ENCODE peak calls at places on chromosomes 5 and 9, in seven cellular contexts. One of them, this sample, is unnamed.

GRCh38 chr5:3351581-3352442 is 243.8 kb upstream of the IRX1 start:
- DNase-seq in adipocyte: no peak
- DNase-seq in stimulated activated CD4-positive, alpha-beta T cell treated with anti-CD3 and anti-CD28 coated beads, Interleukin-1b, Interleukin-23, amount 100 ng/mL, for 48 hours: no peak
- DNase-seq in tibial nerve: no peak
- DNase-seq in GM04504: no peak
- DNase-seq in upper lobe of right lung: no peak
- DNase-seq in skeletal muscle cell: no peak
- DNase-seq in this sample: no peak

GRCh38 chr5:8981016-8981415 is 564.9 kb downstream of the SEMA5A start:
- DNase-seq in adipocyte: no peak
- DNase-seq in stimulated activated CD4-positive, alpha-beta T cell treated with anti-CD3 and anti-CD28 coated beads, Interleukin-1b, Interleukin-23, amount 100 ng/mL, for 48 hours: no peak
- DNase-seq in tibial nerve: no peak
- DNase-seq in GM04504: no peak
- DNase-seq in upper lobe of right lung: no peak
- DNase-seq in skeletal muscle cell: no peak
- DNase-seq in this sample: no peak

GRCh38 chr9:123776856-123777560 is 152.9 kb downstream of the DENND1A start:
- DNase-seq in adipocyte: no peak
- DNase-seq in stimulated activated CD4-positive, alpha-beta T cell treated with anti-CD3 and anti-CD28 coated beads, Interleukin-1b, Interleukin-23, amount 100 ng/mL, for 48 hours: no peak
- DNase-seq in tibial nerve: no peak
- DNase-seq in GM04504: no peak
- DNase-seq in upper lobe of right lung: no peak
- DNase-seq in skeletal muscle cell: no peak
- DNase-seq in this sample: no peak

GRCh38 chr5:65926893-65927292 is 518 bp downstream of the ERBIN start:
- DNase-seq in adipocyte: peak; percentile 58
- DNase-seq in stimulated activated CD4-positive, alpha-beta T cell treated with anti-CD3 and anti-CD28 coated beads, Interleukin-1b, Interleukin-23, amount 100 ng/mL, for 48 hours: no peak
- DNase-seq in tibial nerve: peak; percentile 36
- DNase-seq in GM04504: no peak
- DNase-seq in upper lobe of right lung: no peak
- DNase-seq in skeletal muscle cell: no peak
- DNase-seq in this sample: peak; percentile 22

GRCh38 chr9:131449276-131449675 is 53.4 kb upstream of the POMT1 start:
- DNase-seq in adipocyte: no peak
- DNase-seq in stimulated activated CD4-positive, alpha-beta T cell treated with anti-CD3 and anti-CD28 coated beads, Interleukin-1b, Interleukin-23, amount 100 ng/mL, for 48 hours: no peak
- DNase-seq in tibial nerve: no peak
- DNase-seq in GM04504: no peak
- DNase-seq in upper lobe of right lung: no peak
- DNase-seq in skeletal muscle cell: no peak
- DNase-seq in this sample: no peak

GRCh38 chr5:9207820-9208418 is 338.0 kb downstream of the SEMA5A start:
- DNase-seq in adipocyte: peak; percentile 85
- DNase-seq in stimulated activated CD4-positive, alpha-beta T cell treated with anti-CD3 and anti-CD28 coated beads, Interleukin-1b, Interleukin-23, amount 100 ng/mL, for 48 hours: no peak
- DNase-seq in tibial nerve: peak; percentile 16
- DNase-seq in GM04504: no peak
- DNase-seq in upper lobe of right lung: no peak
- DNase-seq in skeletal muscle cell: no peak
- DNase-seq in this sample: peak; percentile 75

GRCh38 chr9:87643778-87644570 is 81.9 kb upstream of the CTSL start:
- DNase-seq in adipocyte: no peak
- DNase-seq in stimulated activated CD4-positive, alpha-beta T cell treated with anti-CD3 and anti-CD28 coated beads, Interleukin-1b, Interleukin-23, amount 100 ng/mL, for 48 hours: no peak
- DNase-seq in tibial nerve: no peak
- DNase-seq in GM04504: no peak
- DNase-seq in upper lobe of right lung: no peak
- DNase-seq in skeletal muscle cell: no peak
- DNase-seq in this sample: no peak

GRCh38 chr9:137975527-137975913 is 97.9 kb downstream of the CACNA1B start:
- DNase-seq in adipocyte: no peak
- DNase-seq in stimulated activated CD4-positive, alpha-beta T cell treated with anti-CD3 and anti-CD28 coated beads, Interleukin-1b, Interleukin-23, amount 100 ng/mL, for 48 hours: no peak
- DNase-seq in tibial nerve: no peak
- DNase-seq in GM04504: no peak
- DNase-seq in upper lobe of right lung: peak; percentile 38
- DNase-seq in skeletal muscle cell: no peak
- DNase-seq in this sample: no peak

GRCh38 chr9:113771199-113771598 is 104.9 kb upstream of the ZNF618 start:
- DNase-seq in adipocyte: no peak
- DNase-seq in stimulated activated CD4-positive, alpha-beta T cell treated with anti-CD3 and anti-CD28 coated beads, Interleukin-1b, Interleukin-23, amount 100 ng/mL, for 48 hours: no peak
- DNase-seq in tibial nerve: no peak
- DNase-seq in GM04504: no peak
- DNase-seq in upper lobe of right lung: no peak
- DNase-seq in skeletal muscle cell: no peak
- DNase-seq in this sample: no peak

GRCh38 chr5:139417214-139417613 is 13.3 kb upstream of the SPATA24 start:
- DNase-seq in adipocyte: peak; percentile 3
- DNase-seq in stimulated activated CD4-positive, alpha-beta T cell treated with anti-CD3 and anti-CD28 coated beads, Interleukin-1b, Interleukin-23, amount 100 ng/mL, for 48 hours: no peak
- DNase-seq in tibial nerve: no peak
- DNase-seq in GM04504: no peak
- DNase-seq in upper lobe of right lung: no peak
- DNase-seq in skeletal muscle cell: no peak
- DNase-seq in this sample: no peak

GRCh38 chr9:88976186-88976887 is 14.9 kb upstream of the S1PR3 start:
- DNase-seq in adipocyte: no peak
- DNase-seq in stimulated activated CD4-positive, alpha-beta T cell treated with anti-CD3 and anti-CD28 coated beads, Interleukin-1b, Interleukin-23, amount 100 ng/mL, for 48 hours: no peak
- DNase-seq in tibial nerve: no peak
- DNase-seq in GM04504: no peak
- DNase-seq in upper lobe of right lung: no peak
- DNase-seq in skeletal muscle cell: no peak
- DNase-seq in this sample: no peak

GRCh38 chr9:18606831-18607230 is 132.9 kb downstream of the ADAMTSL1 start:
- DNase-seq in adipocyte: no peak
- DNase-seq in stimulated activated CD4-positive, alpha-beta T cell treated with anti-CD3 and anti-CD28 coated beads, Interleukin-1b, Interleukin-23, amount 100 ng/mL, for 48 hours: no peak
- DNase-seq in tibial nerve: no peak
- DNase-seq in GM04504: peak; percentile 38
- DNase-seq in upper lobe of right lung: no peak
- DNase-seq in skeletal muscle cell: peak; percentile 39
- DNase-seq in this sample: peak; percentile 16

GRCh38 chr9:93261281-93261680 is 77.3 kb downstream of the WNK2 start:
- DNase-seq in adipocyte: no peak
- DNase-seq in stimulated activated CD4-positive, alpha-beta T cell treated with anti-CD3 and anti-CD28 coated beads, Interleukin-1b, Interleukin-23, amount 100 ng/mL, for 48 hours: no peak
- DNase-seq in tibial nerve: no peak
- DNase-seq in GM04504: no peak
- DNase-seq in upper lobe of right lung: peak; percentile 56
- DNase-seq in skeletal muscle cell: no peak
- DNase-seq in this sample: no peak

GRCh38 chr5:134113572-134113907 is 941 bp upstream of the TCF7 start:
- DNase-seq in adipocyte: no peak
- DNase-seq in stimulated activated CD4-positive, alpha-beta T cell treated with anti-CD3 and anti-CD28 coated beads, Interleukin-1b, Interleukin-23, amount 100 ng/mL, for 48 hours: no peak
- DNase-seq in tibial nerve: no peak
- DNase-seq in GM04504: no peak
- DNase-seq in upper lobe of right lung: no peak
- DNase-seq in skeletal muscle cell: no peak
- DNase-seq in this sample: no peak

GRCh38 chr9:33168941-33169544 is 1.9 kb upstream of the B4GALT1 start:
- DNase-seq in adipocyte: no peak
- DNase-seq in stimulated activated CD4-positive, alpha-beta T cell treated with anti-CD3 and anti-CD28 coated beads, Interleukin-1b, Interleukin-23, amount 100 ng/mL, for 48 hours: no peak
- DNase-seq in tibial nerve: no peak
- DNase-seq in GM04504: no peak
- DNase-seq in upper lobe of right lung: no peak
- DNase-seq in skeletal muscle cell: no peak
- DNase-seq in this sample: no peak

GRCh38 chr9:136439550-136440408 is at the start of gene INPP5E:
- DNase-seq in adipocyte: peak; percentile 87
- DNase-seq in stimulated activated CD4-positive, alpha-beta T cell treated with anti-CD3 and anti-CD28 coated beads, Interleukin-1b, Interleukin-23, amount 100 ng/mL, for 48 hours: peak; percentile 76
- DNase-seq in tibial nerve: peak; percentile 57
- DNase-seq in GM04504: peak; percentile 38
- DNase-seq in upper lobe of right lung: peak; percentile 89
- DNase-seq in skeletal muscle cell: peak; percentile 13
- DNase-seq in this sample: peak; percentile 64

GRCh38 chr9:116475201-116475600 is 211.9 kb upstream of the TRIM32 start:
- DNase-seq in adipocyte: peak; percentile 37
- DNase-seq in stimulated activated CD4-positive, alpha-beta T cell treated with anti-CD3 and anti-CD28 coated beads, Interleukin-1b, Interleukin-23, amount 100 ng/mL, for 48 hours: no peak
- DNase-seq in tibial nerve: no peak
- DNase-seq in GM04504: peak; percentile 31
- DNase-seq in upper lobe of right lung: no peak
- DNase-seq in skeletal muscle cell: no peak
- DNase-seq in this sample: no peak

GRCh38 chr9:132609184-132609583 is 26.8 kb downstream of the BARHL1 start:
- DNase-seq in adipocyte: no peak
- DNase-seq in stimulated activated CD4-positive, alpha-beta T cell treated with anti-CD3 and anti-CD28 coated beads, Interleukin-1b, Interleukin-23, amount 100 ng/mL, for 48 hours: no peak
- DNase-seq in tibial nerve: no peak
- DNase-seq in GM04504: no peak
- DNase-seq in upper lobe of right lung: no peak
- DNase-seq in skeletal muscle cell: no peak
- DNase-seq in this sample: no peak

GRCh38 chr9:91841591-91841990 is 108.4 kb downstream of the ROR2 start:
- DNase-seq in adipocyte: no peak
- DNase-seq in stimulated activated CD4-positive, alpha-beta T cell treated with anti-CD3 and anti-CD28 coated beads, Interleukin-1b, Interleukin-23, amount 100 ng/mL, for 48 hours: no peak
- DNase-seq in tibial nerve: no peak
- DNase-seq in GM04504: no peak
- DNase-seq in upper lobe of right lung: no peak
- DNase-seq in skeletal muscle cell: no peak
- DNase-seq in this sample: no peak

GRCh38 chr9:111481885-111482636 is 2.1 kb downstream of the ECPAS start:
- DNase-seq in adipocyte: peak; percentile 74
- DNase-seq in stimulated activated CD4-positive, alpha-beta T cell treated with anti-CD3 and anti-CD28 coated beads, Interleukin-1b, Interleukin-23, amount 100 ng/mL, for 48 hours: no peak
- DNase-seq in tibial nerve: no peak
- DNase-seq in GM04504: no peak
- DNase-seq in upper lobe of right lung: no peak
- DNase-seq in skeletal muscle cell: peak; percentile 40
- DNase-seq in this sample: peak; percentile 92

GRCh38 chr5:138065102-138065501 is 18.7 kb upstream of the WNT8A start:
- DNase-seq in adipocyte: no peak
- DNase-seq in stimulated activated CD4-positive, alpha-beta T cell treated with anti-CD3 and anti-CD28 coated beads, Interleukin-1b, Interleukin-23, amount 100 ng/mL, for 48 hours: no peak
- DNase-seq in tibial nerve: no peak
- DNase-seq in GM04504: no peak
- DNase-seq in upper lobe of right lung: no peak
- DNase-seq in skeletal muscle cell: no peak
- DNase-seq in this sample: no peak

GRCh38 chr5:178483620-178484019 is 106.6 kb downstream of the COL23A1 start:
- DNase-seq in adipocyte: no peak
- DNase-seq in stimulated activated CD4-positive, alpha-beta T cell treated with anti-CD3 and anti-CD28 coated beads, Interleukin-1b, Interleukin-23, amount 100 ng/mL, for 48 hours: peak; percentile 42
- DNase-seq in tibial nerve: peak; percentile 16
- DNase-seq in GM04504: no peak
- DNase-seq in upper lobe of right lung: no peak
- DNase-seq in skeletal muscle cell: no peak
- DNase-seq in this sample: no peak

GRCh38 chr9:122806661-122807060 is 6.7 kb downstream of the OR1K1 start:
- DNase-seq in adipocyte: no peak
- DNase-seq in stimulated activated CD4-positive, alpha-beta T cell treated with anti-CD3 and anti-CD28 coated beads, Interleukin-1b, Interleukin-23, amount 100 ng/mL, for 48 hours: peak; percentile 28
- DNase-seq in tibial nerve: no peak
- DNase-seq in GM04504: no peak
- DNase-seq in upper lobe of right lung: no peak
- DNase-seq in skeletal muscle cell: no peak
- DNase-seq in this sample: no peak

GRCh38 chr9:38017149-38017884 is 51.7 kb downstream of the SHB start:
- DNase-seq in adipocyte: peak; percentile 73
- DNase-seq in stimulated activated CD4-positive, alpha-beta T cell treated with anti-CD3 and anti-CD28 coated beads, Interleukin-1b, Interleukin-23, amount 100 ng/mL, for 48 hours: no peak
- DNase-seq in tibial nerve: no peak
- DNase-seq in GM04504: no peak
- DNase-seq in upper lobe of right lung: peak; percentile 87
- DNase-seq in skeletal muscle cell: no peak
- DNase-seq in this sample: no peak

GRCh38 chr5:33539192-33539591 is 98.4 kb downstream of the TARS1 start:
- DNase-seq in adipocyte: no peak
- DNase-seq in stimulated activated CD4-positive, alpha-beta T cell treated with anti-CD3 and anti-CD28 coated beads, Interleukin-1b, Interleukin-23, amount 100 ng/mL, for 48 hours: no peak
- DNase-seq in tibial nerve: no peak
- DNase-seq in GM04504: no peak
- DNase-seq in upper lobe of right lung: no peak
- DNase-seq in skeletal muscle cell: no peak
- DNase-seq in this sample: no peak

This sample was measured in fibroblast of villous mesenchyme.